ENCODE peak calls at places on chromosomes 5 and 9, in six cellular contexts. J is astrocyte, C is GM13976, Q is mucosa of descending colon, X is upper lobe of right lung, O is A673. I is an unnamed sample.

GRCh38 chr9:85186218-85186585 is 516.7 kb downstream of the NTRK2 start:
- DNase-seq in J (no peak), C (no peak), Q (no peak), X (no peak), O (no peak), I (no peak)

GRCh38 chr9:108934323-108934885 is at the start of gene ABITRAM:
- DNase-seq in J (peak; percentile 68), C (peak; percentile 94), Q (peak; percentile 75), X (peak; percentile 90), O (peak; percentile 90), I (peak; percentile 90)

GRCh38 chr9:79164396-79164795 is 407.4 kb upstream of the TLE4 start:
- DNase-seq in J (peak; percentile 42), C (no peak), Q (no peak), X (no peak), O (no peak), I (no peak)

GRCh38 chr5:155082401-155082800 is 68.8 kb downstream of the KIF4B start:
- DNase-seq in J (peak; percentile 84), C (no peak), Q (no peak), X (no peak), O (peak; percentile 14), I (no peak)

GRCh38 chr5:1793966-1794895 is 5.4 kb downstream of the MRPL36 start:
- DNase-seq in J (peak; percentile 95), C (no peak), Q (peak; percentile 27), X (no peak), O (peak; percentile 55), I (no peak)

GRCh38 chr5:26700759-26701384 is 337.5 kb downstream of the CDH9 start:
- DNase-seq in J (no peak), C (peak; percentile 37), Q (no peak), X (no peak), O (peak; percentile 68), I (no peak)

GRCh38 chr5:69502375-69503143 is 10.0 kb downstream of the OCLN start:
- DNase-seq in J (peak; percentile 83), C (peak; percentile 30), Q (no peak), X (no peak), O (no peak), I (no peak)

GRCh38 chr5:150801117-150801927 is 22.8 kb downstream of the SMIM3 start:
- DNase-seq in J (peak; percentile 39), C (peak; percentile 55), Q (peak; percentile 28), X (no peak), O (peak; percentile 83), I (no peak)

GRCh38 chr5:116651653-116652052 is 77.0 kb upstream of the SEMA6A start:
- DNase-seq in J (no peak), C (no peak), Q (no peak), X (no peak), O (peak; percentile 11), I (no peak)

GRCh38 chr5:171623551-171624097 is 162.0 kb upstream of the SMIM23 start:
- DNase-seq in J (no peak), C (no peak), Q (no peak), X (no peak), O (no peak), I (no peak)

GRCh38 chr9:95498641-95499040 is 18.1 kb downstream of the PTCH1 start:
- DNase-seq in J (no peak), C (no peak), Q (no peak), X (no peak), O (peak; percentile 18), I (no peak)

GRCh38 chr5:132655821-132656773 is 1.9 kb upstream of the IL13 start:
- DNase-seq in J (no peak), C (peak; percentile 38), Q (no peak), X (no peak), O (peak; percentile 32), I (peak; percentile 82)

GRCh38 chr5:93831449-93831848 is 90.0 kb upstream of the POU5F2 start:
- DNase-seq in J (peak; percentile 92), C (no peak), Q (no peak), X (no peak), O (peak; percentile 17), I (no peak)

GRCh38 chr9:120926397-120926928 is at the start of gene TRAF1:
- DNase-seq in J (no peak), C (no peak), Q (no peak), X (no peak), O (no peak), I (no peak)

GRCh38 chr5:1294839-1295649 is at the start of gene TERT:
- DNase-seq in J (no peak), C (peak; percentile 87), Q (peak; percentile 59), X (peak; percentile 67), O (peak; percentile 77), I (no peak)

GRCh38 chr9:126609711-126610388 is 3.9 kb upstream of the LMX1B start:
- DNase-seq in J (no peak), C (no peak), Q (no peak), X (peak; percentile 59), O (no peak), I (no peak)

GRCh38 chr9:26809795-26810194 is 82.8 kb downstream of the CAAP1 start:
- DNase-seq in J (peak; percentile 58), C (no peak), Q (no peak), X (no peak), O (no peak), I (no peak)

GRCh38 chr5:178313316-178313715 is 80.7 kb upstream of the PHYKPL start:
- DNase-seq in J (no peak), C (no peak), Q (no peak), X (peak; percentile 41), O (no peak), I (no peak)

GRCh38 chr5:178460598-178461425 is 129.4 kb downstream of the COL23A1 start:
- DNase-seq in J (no peak), C (peak; percentile 76), Q (peak; percentile 85), X (peak; percentile 88), O (peak; percentile 33), I (peak; percentile 85)

GRCh38 chr5:178120661-178121357 is 7.5 kb downstream of the N4BP3 start:
- DNase-seq in J (peak; percentile 12), C (peak; percentile 91), Q (peak; percentile 95), X (peak; percentile 88), O (peak; percentile 56), I (no peak)

GRCh38 chr5:34738381-34738780 is 82.3 kb downstream of the RAI14 start:
- DNase-seq in J (peak; percentile 45), C (no peak), Q (no peak), X (no peak), O (no peak), I (no peak)

GRCh38 chr5:124729687-124730359 is 16.6 kb downstream of the ZNF608 start:
- DNase-seq in J (peak; percentile 93), C (no peak), Q (no peak), X (no peak), O (no peak), I (no peak)

GRCh38 chr9:133506653-133507038 is 18.1 kb downstream of the MYMK start:
- DNase-seq in J (peak; percentile 90), C (no peak), Q (no peak), X (no peak), O (no peak), I (no peak)

GRCh38 chr9:88477300-88477751 is 57.7 kb upstream of the NXNL2 start:
- DNase-seq in J (peak; percentile 99), C (no peak), Q (no peak), X (no peak), O (no peak), I (no peak)

GRCh38 chr9:91716239-91716638 is 233.8 kb downstream of the ROR2 start:
- DNase-seq in J (no peak), C (no peak), Q (no peak), X (no peak), O (no peak), I (no peak)

GRCh38 chr5:35230043-35230611 is at the start of gene PRLR:
- DNase-seq in J (no peak), C (peak; percentile 37), Q (peak; percentile 70), X (peak; percentile 66), O (peak; percentile 27), I (no peak)

GRCh38 chr9:70600479-70600878 is 186.0 kb upstream of the KLF9 start:
- DNase-seq in J (peak; percentile 79), C (no peak), Q (no peak), X (no peak), O (no peak), I (no peak)

GRCh38 chr9:90943341-90943740 is 141.7 kb downstream of the SYK start:
- DNase-seq in J (no peak), C (no peak), Q (no peak), X (no peak), O (no peak), I (no peak)

GRCh38 chr9:134383148-134383547 is 56.9 kb downstream of the RXRA start:
- DNase-seq in J (no peak), C (no peak), Q (no peak), X (no peak), O (no peak), I (no peak)

GRCh38 chr5:172868924-172869565 is 35.0 kb downstream of the ERGIC1 start:
- DNase-seq in J (peak; percentile 92), C (no peak), Q (peak; percentile 41), X (peak; percentile 89), O (no peak), I (peak; percentile 90)
- TF ChIP-seq CTCF in J (peak; percentile 26), C (no peak), Q (no peak), X (peak; percentile 28), O (no peak), I (peak; percentile 58)

GRCh38 chr9:2179557-2179956 is 164.4 kb downstream of the SMARCA2 start:
- DNase-seq in J (no peak), C (no peak), Q (no peak), X (no peak), O (peak; percentile 24), I (no peak)
- TF ChIP-seq CTCF in J (no peak), C (no peak), Q (no peak), X (no peak), O (peak; percentile 44), I (no peak)

GRCh38 chr5:95848701-95849100 is 26.2 kb upstream of the GLRX start:
- DNase-seq in J (no peak), C (no peak), Q (no peak), X (no peak), O (no peak), I (no peak)

GRCh38 chr5:95845401-95845800 is 22.9 kb upstream of the GLRX start:
- DNase-seq in J (no peak), C (no peak), Q (no peak), X (no peak), O (peak; percentile 51), I (peak; percentile 34)

GRCh38 chr5:95846554-95847260 is 24.2 kb upstream of the GLRX start:
- DNase-seq in J (no peak), C (peak; percentile 75), Q (peak; percentile 77), X (no peak), O (peak; percentile 78), I (peak; percentile 44)

GRCh38 chr5:95850391-95850894 is 27.9 kb upstream of the GLRX start:
- DNase-seq in J (no peak), C (no peak), Q (no peak), X (no peak), O (no peak), I (no peak)

GRCh38 chr5:95847261-95847592 is 24.7 kb upstream of the GLRX start:
- DNase-seq in J (no peak), C (no peak), Q (no peak), X (no peak), O (no peak), I (no peak)
- TF ChIP-seq CTCF in J (no peak), C (no peak), Q (no peak), X (peak; percentile 1), O (no peak), I (no peak)

DNA sequence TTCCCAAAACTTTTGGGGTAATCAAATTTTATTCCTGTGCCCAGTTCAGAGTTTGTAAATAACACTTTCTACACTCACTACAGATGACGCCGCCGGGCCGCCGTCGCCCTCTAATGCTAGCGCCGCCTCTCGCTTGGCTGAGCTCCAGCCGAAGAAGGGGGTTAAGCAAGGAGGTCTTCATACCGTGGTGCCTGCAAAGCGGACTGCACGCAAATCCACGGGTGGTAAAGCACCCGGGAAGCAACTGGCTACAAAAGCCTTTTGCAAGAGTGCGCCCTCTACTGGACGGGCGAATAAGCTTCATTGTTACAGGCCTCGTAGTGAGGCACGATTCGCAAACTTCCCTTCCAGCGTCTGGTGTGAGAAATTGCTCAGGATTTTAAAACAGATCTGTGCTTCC is 280.4 kb downstream of the MEF2C start:
- DNase-seq in J (no peak), C (peak; percentile 28), Q (peak; percentile 26), X (no peak), O (peak; percentile 2), I (no peak)
- TF ChIP-seq CTCF in J (no peak), C (peak; percentile 42), Q (no peak), X (peak; percentile 21), O (peak; percentile 53), I (peak; percentile 23)

I was measured in osteocyte.